ENCODE peak calls at places on chromosomes 1 and 21, in five cellular contexts. V is lower leg skin, C is psoas muscle, D is Peyer's patch, E is prostate gland. J is an unnamed sample.

GRCh38 chr21:22842875-22843274 is 1844.7 kb downstream of the NCAM2 start:
- DNase-seq in C (no peak), V (no peak), E (no peak), D (no peak), J (no peak)

GRCh38 chr21:29072873-29073221 is 601 bp downstream of the CCT8 start:
- DNase-seq in D (no peak), V (no peak), E (no peak), C (no peak), J (no peak)

GRCh38 chr1:11931845-11932244 is 2.7 kb upstream of the PLOD1 start:
- DNase-seq in C (no peak), E (no peak), V (no peak), D (no peak), J (no peak)

GRCh38 chr1:8661185-8662110 is 156.0 kb downstream of the RERE start:
- DNase-seq in E (no peak), C (no peak), D (no peak), V (no peak), J (no peak)

GRCh38 chr1:151946366-151946764 is 37.1 kb upstream of the THEM4 start:
- DNase-seq in D (no peak), C (no peak), E (no peak), V (no peak), J (no peak)

GRCh38 chr1:112332751-112333150 is 63.3 kb upstream of the CTTNBP2NL start:
- DNase-seq in E (no peak), C (no peak), D (no peak), V (no peak), J (no peak)

GRCh38 chr1:98053471-98054366 is 132.9 kb upstream of the DPYD start:
- DNase-seq in V (no peak), D (peak; percentile 63), C (peak; percentile 72), E (peak; percentile 17), J (peak; percentile 85)

GRCh38 chr21:35350965-35351364 is 301.9 kb upstream of the RUNX1 start:
- DNase-seq in D (no peak), E (no peak), V (no peak), C (no peak), J (no peak)

GRCh38 chr1:58809327-58810040 is 25.6 kb upstream of the JUN start:
- DNase-seq in V (no peak), C (no peak), E (no peak), D (no peak), J (peak; percentile 72)

GRCh38 chr1:11400567-11400966 is 78.4 kb upstream of the DISP3 start:
- DNase-seq in D (no peak), C (no peak), E (no peak), V (no peak), J (no peak)

GRCh38 chr1:218201601-218202000 is 83.5 kb upstream of the RRP15 start:
- DNase-seq in C (no peak), V (no peak), E (no peak), D (no peak), J (no peak)

GRCh38 chr1:24558902-24559791 is 3.3 kb downstream of the NCMAP start:
- DNase-seq in V (peak; percentile 87), C (peak; percentile 75), E (peak; percentile 72), D (no peak), J (peak; percentile 87)

GRCh38 chr1:193318347-193318746 is 131.9 kb upstream of the B3GALT2 start:
- DNase-seq in C (no peak), E (no peak), V (no peak), D (no peak), J (no peak)

GRCh38 chr1:23341829-23342697 is 2.0 kb downstream of the HNRNPR start:
- DNase-seq in E (no peak), C (no peak), D (no peak), V (no peak), J (no peak)

GRCh38 chr21:40049031-40049958 is 182.1 kb downstream of the PCP4 start:
- DNase-seq in D (no peak), E (no peak), C (no peak), V (no peak), J (no peak)

GRCh38 chr1:3247521-3248031 is 178.6 kb downstream of the PRDM16 start:
- DNase-seq in C (no peak), V (no peak), E (no peak), D (no peak), J (no peak)

GRCh38 chr21:38910390-38911008 is 104.8 kb downstream of the ETS2 start:
- DNase-seq in E (no peak), C (no peak), V (no peak), D (peak; percentile 65), J (no peak)

GRCh38 chr1:201916649-201917249 is 28.1 kb downstream of the SHISA4 start:
- DNase-seq in V (peak; percentile 88), E (no peak), D (peak; percentile 80), C (peak; percentile 88), J (no peak)

GRCh38 chr21:15065381-15066230 is 806 bp upstream of the NRIP1 start:
- DNase-seq in E (peak; percentile 75), D (peak; percentile 94), V (peak; percentile 95), C (peak; percentile 85), J (peak; percentile 90)

GRCh38 chr1:171661076-171661650 is 8.7 kb upstream of the MYOC start:
- DNase-seq in D (no peak), E (no peak), C (no peak), V (no peak), J (no peak)

GRCh38 chr1:171654705-171655214 is 2.3 kb upstream of the MYOC start:
- DNase-seq in V (no peak), D (no peak), C (no peak), E (no peak), J (no peak)

GRCh38 chr1:171652234-171652822 is at the start of gene MYOC:
- DNase-seq in C (no peak), D (no peak), E (no peak), V (no peak), J (no peak)

GRCh38 chr1:171653796-171654704 is 1.6 kb upstream of the MYOC start:
- DNase-seq in C (no peak), D (no peak), V (no peak), E (no peak), J (no peak)

GRCh38 chr1:171655215-171656116 is 3.0 kb upstream of the MYOC start:
- DNase-seq in D (peak; percentile 77), E (no peak), V (peak; percentile 92), C (peak; percentile 90), J (no peak)
- H3K4me3 ChIP-seq in D (no peak overlapping the region), E (no peak overlapping the region), V (no peak overlapping the region), C (peak overlapping the region; percentile 25), J (peak overlapping the region; percentile 5)

GRCh38 chr1:40626383-40626770 is 39.1 kb downstream of the RIMS3 start:
- DNase-seq in E (no peak), C (no peak), V (peak; percentile 81), D (peak; percentile 38), J (peak; percentile 48)

GRCh38 chr1:40622051-40622450 is 43.4 kb downstream of the RIMS3 start:
- DNase-seq in C (no peak), D (no peak), E (no peak), V (peak; percentile 59), J (no peak)

GRCh38 chr1:40622936-40623629 is 42.4 kb downstream of the RIMS3 start:
- DNase-seq in C (no peak), D (peak; percentile 23), V (peak; percentile 50), E (no peak), J (no peak)

GRCh38 chr1:40625476-40626382 is 39.8 kb downstream of the RIMS3 start:
- DNase-seq in V (peak; percentile 61), E (no peak), C (no peak), D (peak; percentile 36), J (no peak)

DNA sequence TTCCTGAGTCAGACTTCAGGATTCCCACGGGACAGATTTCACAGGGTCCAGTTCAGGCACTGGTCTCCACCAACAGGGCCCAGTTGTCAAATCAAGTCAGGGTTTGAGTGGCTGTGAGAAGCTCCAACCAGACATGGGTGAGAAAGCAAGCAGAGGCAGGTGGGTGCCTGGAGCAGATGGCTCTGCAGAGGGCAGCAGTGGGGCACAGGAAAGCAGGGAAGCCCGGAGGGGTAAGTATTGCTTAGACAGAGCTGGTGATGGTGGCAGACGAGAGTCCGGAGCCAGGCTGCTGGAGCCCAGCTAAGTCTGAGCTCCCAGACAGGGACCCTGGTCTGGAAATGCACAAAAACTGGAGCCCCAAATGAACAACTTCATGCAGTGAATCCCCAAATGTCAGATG is 40.4 kb downstream of the RIMS3 start:
- DNase-seq in E (no peak), V (peak; percentile 61), C (no peak), D (peak; percentile 59), J (no peak)
- TF ChIP-seq CTCF in E (no peak), V (no peak), C (peak; percentile 30), D (peak; percentile 54), J (peak; percentile 31)

DNA sequence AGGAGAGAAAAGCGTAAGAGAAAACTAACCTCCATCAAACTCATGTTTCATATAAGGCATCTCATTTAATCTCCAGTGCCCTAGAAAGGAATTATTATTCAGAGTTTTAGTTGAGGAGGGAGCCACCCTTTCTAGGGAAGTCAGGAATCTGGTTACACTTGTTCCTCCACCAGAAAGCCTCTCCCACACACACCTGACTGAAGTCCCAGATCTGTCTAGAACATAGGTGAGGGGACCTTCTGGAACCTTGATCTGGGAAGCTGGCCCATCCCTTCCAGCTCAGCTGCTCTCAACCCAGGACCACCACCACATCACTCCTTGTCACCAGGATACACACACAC is 1.9 kb upstream of the DENND2D start:
- DNase-seq in V (no peak), D (no peak), E (peak; percentile 46), C (no peak), J (no peak)
- H3K4me3 ChIP-seq in V (no peak overlapping the region), D (peak overlapping the region; percentile 91), E (no peak overlapping the region), C (no peak overlapping the region), J (no peak overlapping the region)

DNA sequence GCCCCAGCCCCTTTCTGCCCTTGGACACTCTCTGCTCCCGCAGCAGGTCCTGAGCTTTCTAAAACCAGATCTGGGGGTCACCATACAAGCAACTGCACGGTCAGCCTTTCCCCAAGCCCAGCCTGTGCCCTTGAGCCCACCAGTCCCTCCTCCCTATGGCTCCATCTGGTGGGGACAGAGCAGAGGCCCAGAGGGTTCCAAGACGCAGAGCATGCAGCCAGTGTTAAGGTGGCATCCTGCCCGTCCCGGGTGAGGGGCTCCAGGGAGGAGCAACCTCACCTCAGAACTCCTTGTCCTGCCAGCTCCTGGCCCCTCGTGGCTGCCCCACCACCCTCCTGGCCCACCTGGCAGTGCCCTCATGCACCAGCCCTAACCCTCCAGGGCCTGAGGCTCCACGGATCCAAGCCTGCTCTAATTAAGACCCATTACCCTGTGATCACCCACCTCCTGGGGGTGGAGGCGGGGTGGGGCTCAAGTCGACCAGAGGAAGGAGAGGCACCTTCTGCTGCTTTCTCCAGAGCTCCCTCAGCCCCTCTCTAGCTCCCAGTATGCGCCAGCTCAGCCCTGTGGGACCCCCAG is 8.5 kb downstream of the CHD5 start:
- DNase-seq in C (no peak), V (no peak), E (no peak), D (no peak), J (no peak)
- TF ChIP-seq CTCF in C (no peak), V (no peak), E (no peak), D (no peak), J (peak; percentile 6)

GRCh38 chr1:244137261-244137660 is 86.2 kb downstream of the ZBTB18 start:
- DNase-seq in V (no peak), E (no peak), D (no peak), C (no peak), J (no peak)
- H3K4me3 ChIP-seq in V (no peak overlapping the region), E (no peak overlapping the region), D (no peak overlapping the region), C (no peak overlapping the region), J (no peak overlapping the region)

GRCh38 chr1:35855016-35855700 is 27.9 kb upstream of the AGO1 start:
- DNase-seq in V (no peak), C (no peak), D (no peak), E (peak; percentile 74), J (no peak)
- TF ChIP-seq CTCF in V (no peak), C (no peak), D (no peak), E (no peak), J (no peak)